ENCODE peak calls at places on chromosomes 11 and 22, in nine cellular contexts. X, F, D, H, M, E, Q, A and N are unnamed samples.

GRCh38 chr22:39954584-39955055 is 5.6 kb upstream of the TMA7B start:
- DNase-seq in X (no peak), F (peak; percentile 46), D (no peak), H (no peak), M (no peak), E (peak; percentile 97), Q (no peak), A (no peak), N (no peak)

GRCh38 chr22:30288414-30289125 is 735 bp downstream of the CASTOR1 start:
- DNase-seq in X (peak; percentile 59), F (no peak), D (no peak), H (no peak), M (no peak), E (no peak), Q (no peak), A (no peak), N (no peak)

GRCh38 chr11:101458161-101458560 is 125.6 kb downstream of the TRPC6 start:
- DNase-seq in X (no peak), F (no peak), D (no peak), H (no peak), M (no peak), E (peak; percentile 66), Q (no peak), A (no peak), N (no peak)

GRCh38 chr11:125514336-125515101 is 18.5 kb upstream of the FEZ1 start:
- DNase-seq in X (no peak), F (no peak), D (no peak), H (no peak), M (no peak), E (peak; percentile 86), Q (peak; percentile 32), A (peak; percentile 41), N (peak; percentile 27)

GRCh38 chr11:75339685-75340409 is 11.6 kb downstream of the ARRB1 start:
- DNase-seq in X (no peak), F (no peak), D (no peak), H (no peak), M (no peak), E (no peak), Q (no peak), A (no peak), N (no peak)

GRCh38 chr11:101129203-101129943 is at the start of gene PGR:
- DNase-seq in X (peak; percentile 55), F (no peak), D (peak; percentile 49), H (peak; percentile 86), M (peak; percentile 13), E (no peak), Q (peak; percentile 15), A (peak; percentile 39), N (no peak)

GRCh38 chr22:39927544-39927943 is 26.7 kb downstream of the GRAP2 start:
- DNase-seq in X (peak; percentile 53), F (peak; percentile 8), D (no peak), H (no peak), M (no peak), E (no peak), Q (no peak), A (no peak), N (no peak)

GRCh38 chr22:44648085-44648820 is 53.8 kb upstream of the PRR5 start:
- DNase-seq in X (no peak), F (no peak), D (no peak), H (no peak), M (no peak), E (no peak), Q (peak; percentile 8), A (no peak), N (no peak)

GRCh38 chr11:76148207-76148606 is 58.1 kb downstream of the WNT11 start:
- DNase-seq in X (no peak), F (no peak), D (no peak), H (no peak), M (no peak), E (no peak), Q (no peak), A (peak; percentile 50), N (peak; percentile 95)

GRCh38 chr22:37518509-37519267 is 527 bp downstream of the CARD10 start:
- DNase-seq in X (peak; percentile 75), F (no peak), D (no peak), H (no peak), M (no peak), E (peak; percentile 17), Q (peak; percentile 81), A (no peak), N (peak; percentile 72)

GRCh38 chr11:18526130-18526520 is 617 bp downstream of the TSG101 start:
- DNase-seq in X (no peak), F (no peak), D (no peak), H (no peak), M (no peak), E (no peak), Q (no peak), A (no peak), N (no peak)

GRCh38 chr11:61888043-61888442 is 3.3 kb downstream of the FADS3 start:
- DNase-seq in X (no peak), F (no peak), D (peak; percentile 68), H (peak; percentile 96), M (peak; percentile 65), E (peak; percentile 93), Q (no peak), A (peak; percentile 39), N (no peak)

GRCh38 chr11:119729581-119730346 is 764 bp upstream of the NECTIN1 start:
- DNase-seq in X (peak; percentile 62), F (no peak), D (peak; percentile 71), H (peak; percentile 88), M (peak; percentile 62), E (peak; percentile 61), Q (peak; percentile 85), A (peak; percentile 77), N (peak; percentile 62)

GRCh38 chr22:22810018-22810427 is 77.6 kb upstream of the IGLL5 start:
- DNase-seq in X (no peak), F (peak; percentile 50), D (peak; percentile 28), H (no peak), M (peak; percentile 66), E (peak; percentile 11), Q (peak; percentile 51), A (peak; percentile 57), N (peak; percentile 36)

GRCh38 chr22:22811016-22812009 is 76.3 kb upstream of the IGLL5 start:
- DNase-seq in X (no peak), F (no peak), D (peak; percentile 14), H (no peak), M (no peak), E (no peak), Q (no peak), A (no peak), N (no peak)

GRCh38 chr22:22813126-22814075 is 74.2 kb upstream of the IGLL5 start:
- DNase-seq in X (no peak), F (no peak), D (peak; percentile 5), H (no peak), M (no peak), E (no peak), Q (no peak), A (no peak), N (no peak)

GRCh38 chr22:22810471-22810870 is 77.1 kb upstream of the IGLL5 start:
- DNase-seq in X (no peak), F (no peak), D (peak; percentile 27), H (no peak), M (no peak), E (no peak), Q (no peak), A (no peak), N (no peak)

GRCh38 chr22:22812031-22812905 is 75.3 kb upstream of the IGLL5 start:
- DNase-seq in X (no peak), F (no peak), D (peak; percentile 23), H (no peak), M (no peak), E (no peak), Q (no peak), A (no peak), N (no peak)
- H3K27me3 ChIP-seq in X (peaks cover 18% of the 10 kb centered on the region), F (peaks cover 1% of the 10 kb centered on the region), D (no peaks in the 10 kb centered on the region), H (no peaks in the 10 kb centered on the region), M (no peaks in the 10 kb centered on the region), E (no peaks in the 10 kb centered on the region), Q (no peaks in the 10 kb centered on the region), A (no peaks in the 10 kb centered on the region), N (no peaks in the 10 kb centered on the region)

GRCh38 chr22:22397875-22398524 is 110.5 kb downstream of the ZNF280B start:
- DNase-seq in X (no peak), F (no peak), D (no peak), H (no peak), M (no peak), E (no peak), Q (no peak), A (no peak), N (no peak)
- H3K4me1 ChIP-seq in X (no peaks in the 10 kb centered on the region), F (peaks cover 35% of the 10 kb centered on the region), D (no peaks in the 10 kb centered on the region), H (no peaks in the 10 kb centered on the region), M (no peaks in the 10 kb centered on the region), E (no peaks in the 10 kb centered on the region), Q (peaks cover 4% of the 10 kb centered on the region), A (no peaks in the 10 kb centered on the region), N (no peaks in the 10 kb centered on the region)

DNA sequence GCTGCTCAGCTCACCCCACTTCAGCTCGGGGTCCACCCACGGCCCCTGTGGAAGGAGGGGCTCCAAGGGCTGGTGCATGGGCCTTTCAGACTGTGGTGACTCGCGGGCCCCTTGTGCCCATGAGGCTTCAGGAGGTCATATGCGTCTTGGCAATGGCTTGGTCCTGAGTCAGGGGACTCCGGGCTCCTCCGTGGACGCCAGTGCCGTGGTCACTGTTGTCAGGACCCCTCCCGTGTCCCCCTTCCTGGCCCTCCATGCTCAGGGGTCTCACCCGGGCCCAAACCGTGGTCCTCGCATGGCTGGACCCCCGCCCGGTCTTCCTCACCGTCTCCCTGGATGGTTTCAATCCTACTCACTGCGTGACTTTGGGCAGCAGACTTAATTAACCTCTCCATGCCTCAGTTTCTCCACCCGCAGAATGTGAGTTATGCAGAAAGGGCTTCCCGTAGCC is 436.4 kb downstream of the TBC1D22A start:
- DNase-seq in X (peak; percentile 13), F (no peak), D (peak; percentile 26), H (peak; percentile 69), M (peak; percentile 9), E (no peak), Q (peak; percentile 27), A (no peak), N (no peak)
- H3K27me3 ChIP-seq in X (no peaks in the 10 kb centered on the region), F (peaks cover 12% of the 10 kb centered on the region), D (no peaks in the 10 kb centered on the region), H (no peaks in the 10 kb centered on the region), M (no peaks in the 10 kb centered on the region), E (no peaks in the 10 kb centered on the region), Q (no peaks in the 10 kb centered on the region), A (peaks cover 2% of the 10 kb centered on the region), N (no peaks in the 10 kb centered on the region)

GRCh38 chr22:26618487-26618886 is 660 bp upstream of the CRYBB1 start:
- DNase-seq in X (no peak), F (no peak), D (no peak), H (no peak), M (no peak), E (no peak), Q (no peak), A (no peak), N (no peak)

GRCh38 chr22:26615149-26615548 is 2.7 kb downstream of the CRYBB1 start:
- DNase-seq in X (no peak), F (no peak), D (no peak), H (no peak), M (no peak), E (no peak), Q (no peak), A (peak; percentile 54), N (no peak)

GRCh38 chr22:26615830-26616435 is 1.9 kb downstream of the CRYBB1 start:
- DNase-seq in X (no peak), F (no peak), D (no peak), H (peak; percentile 64), M (no peak), E (no peak), Q (no peak), A (no peak), N (no peak)

GRCh38 chr22:26617251-26618199 is at the start of gene CRYBB1:
- DNase-seq in X (peak; percentile 53), F (no peak), D (no peak), H (no peak), M (no peak), E (no peak), Q (peak; percentile 79), A (peak; percentile 16), N (no peak)

GRCh38 chr22:26616650-26617049 is 1.2 kb downstream of the CRYBB1 start:
- DNase-seq in X (no peak), F (no peak), D (no peak), H (no peak), M (no peak), E (no peak), Q (no peak), A (no peak), N (no peak)
- H3K4me1 ChIP-seq in X (peaks cover 32% of the 10 kb centered on the region), F (no peaks in the 10 kb centered on the region), D (no peaks in the 10 kb centered on the region), H (no peaks in the 10 kb centered on the region), M (no peaks in the 10 kb centered on the region), E (peaks cover 5% of the 10 kb centered on the region), Q (peaks cover 27% of the 10 kb centered on the region), A (no peaks in the 10 kb centered on the region), N (no peaks in the 10 kb centered on the region)